ENCODE peak calls at places on chromosomes 12 and 14, in four cellular contexts. P is germinal center, F is PC-9, B is neural progenitor cell. E is an unnamed sample.

GRCh38 chr12:23253191-23253590 is 628.2 kb downstream of the ETNK1 start:
- DNase-seq in P (no peak), F (no peak), B (no peak), E (no peak)

GRCh38 chr12:130752692-130753230 is 36.7 kb upstream of the RIMBP2 start:
- DNase-seq in P (no peak), F (no peak), B (peak), E (no peak)

GRCh38 chr14:67228325-67228984 is 12.8 kb upstream of the PALS1 start:
- DNase-seq in P (no peak), F (no peak), B (no peak), E (no peak)

GRCh38 chr14:68977137-68977740 is 1.9 kb downstream of the ACTN1 start:
- DNase-seq in P (no peak), F (no peak), B (peak), E (no peak)

GRCh38 chr14:68627050-68627867 is 165.6 kb downstream of the ZFP36L1 start:
- DNase-seq in P (no peak), F (peak), B (no peak), E (no peak)

GRCh38 chr12:5171701-5172100 is 128.0 kb downstream of the KCNA5 start:
- DNase-seq in P (no peak), F (no peak), B (peak), E (peak)

GRCh38 chr14:25381498-25381897 is 331.6 kb upstream of the STXBP6 start:
- DNase-seq in P (no peak), F (no peak), B (peak), E (peak)

GRCh38 chr14:75640876-75641275 is 19.8 kb downstream of the ERG28 start:
- DNase-seq in P (no peak), F (no peak), B (no peak), E (no peak)

GRCh38 chr12:123150273-123150803 is 552 bp downstream of the PITPNM2 start:
- DNase-seq in P (no peak), F (no peak), B (peak), E (no peak)

GRCh38 chr12:49635656-49636055 is 12.3 kb downstream of the PRPF40B start:
- DNase-seq in P (no peak), F (no peak), B (no peak), E (no peak)